ENCODE peak calls at places on chromosomes 4 and X, in six cellular contexts. One of them, this sample, is unnamed.

GRCh38 chrX:56564182-56564885 is 907 bp downstream of the UBQLN2 start:
- DNase-seq in T-helper 2 cell: peak
- DNase-seq in iris pigment epithelial cell: peak
- DNase-seq in amniotic stem cell: no peak
- DNase-seq in activated T-cell treated with anti-CD3 and anti-CD28 coated beads, Interleukin-2, amount 50 U/mL, for 4 hours: no peak
- DNase-seq in NCI-H345: peak
- DNase-seq in this sample: peak

GRCh38 chr4:74873545-74874295 is 59.2 kb upstream of the PARM1 start:
- DNase-seq in T-helper 2 cell: no peak
- DNase-seq in iris pigment epithelial cell: peak
- DNase-seq in amniotic stem cell: no peak
- DNase-seq in activated T-cell treated with anti-CD3 and anti-CD28 coated beads, Interleukin-2, amount 50 U/mL, for 4 hours: no peak
- DNase-seq in NCI-H345: no peak
- DNase-seq in this sample: no peak

GRCh38 chrX:47030339-47030738 is 47.9 kb upstream of the RGN start:
- DNase-seq in T-helper 2 cell: peak
- DNase-seq in iris pigment epithelial cell: peak
- DNase-seq in amniotic stem cell: peak
- DNase-seq in activated T-cell treated with anti-CD3 and anti-CD28 coated beads, Interleukin-2, amount 50 U/mL, for 4 hours: no peak
- DNase-seq in NCI-H345: peak
- DNase-seq in this sample: no peak

GRCh38 chr4:3598695-3599227 is 66.5 kb upstream of the LRPAP1 start:
- DNase-seq in T-helper 2 cell: no peak
- DNase-seq in iris pigment epithelial cell: no peak
- DNase-seq in amniotic stem cell: no peak
- DNase-seq in activated T-cell treated with anti-CD3 and anti-CD28 coated beads, Interleukin-2, amount 50 U/mL, for 4 hours: no peak
- DNase-seq in NCI-H345: no peak
- DNase-seq in this sample: peak

GRCh38 chr4:18981234-18981615 is 959.7 kb upstream of the LCORL start:
- DNase-seq in T-helper 2 cell: no peak
- DNase-seq in iris pigment epithelial cell: no peak
- DNase-seq in amniotic stem cell: no peak
- DNase-seq in activated T-cell treated with anti-CD3 and anti-CD28 coated beads, Interleukin-2, amount 50 U/mL, for 4 hours: no peak
- DNase-seq in NCI-H345: no peak
- DNase-seq in this sample: no peak

GRCh38 chr4:7207791-7208231 is 15.5 kb downstream of the SORCS2 start:
- DNase-seq in T-helper 2 cell: no peak
- DNase-seq in iris pigment epithelial cell: no peak
- DNase-seq in amniotic stem cell: no peak
- DNase-seq in activated T-cell treated with anti-CD3 and anti-CD28 coated beads, Interleukin-2, amount 50 U/mL, for 4 hours: no peak
- DNase-seq in NCI-H345: no peak
- DNase-seq in this sample: peak

GRCh38 chr4:66681962-66682361 is 863.3 kb downstream of the CENPC start:
- DNase-seq in T-helper 2 cell: no peak
- DNase-seq in iris pigment epithelial cell: peak
- DNase-seq in amniotic stem cell: no peak
- DNase-seq in activated T-cell treated with anti-CD3 and anti-CD28 coated beads, Interleukin-2, amount 50 U/mL, for 4 hours: no peak
- DNase-seq in NCI-H345: no peak
- DNase-seq in this sample: no peak

GRCh38 chr4:41203169-41203568 is 11.2 kb downstream of the APBB2 start:
- DNase-seq in T-helper 2 cell: no peak
- DNase-seq in iris pigment epithelial cell: peak
- DNase-seq in amniotic stem cell: peak
- DNase-seq in activated T-cell treated with anti-CD3 and anti-CD28 coated beads, Interleukin-2, amount 50 U/mL, for 4 hours: no peak
- DNase-seq in NCI-H345: no peak
- DNase-seq in this sample: no peak

GRCh38 chr4:181261279-181261678 is 981.9 kb upstream of the TENM3 start:
- DNase-seq in T-helper 2 cell: no peak
- DNase-seq in iris pigment epithelial cell: peak
- DNase-seq in amniotic stem cell: peak
- DNase-seq in activated T-cell treated with anti-CD3 and anti-CD28 coated beads, Interleukin-2, amount 50 U/mL, for 4 hours: no peak
- DNase-seq in NCI-H345: no peak
- DNase-seq in this sample: no peak

GRCh38 chrX:63050225-63050624 is 300.9 kb downstream of the SPIN4 start:
- DNase-seq in T-helper 2 cell: no peak
- DNase-seq in iris pigment epithelial cell: peak
- DNase-seq in amniotic stem cell: no peak
- DNase-seq in activated T-cell treated with anti-CD3 and anti-CD28 coated beads, Interleukin-2, amount 50 U/mL, for 4 hours: no peak
- DNase-seq in NCI-H345: no peak
- DNase-seq in this sample: no peak

GRCh38 chr4:21806991-21807390 is 141.6 kb downstream of the KCNIP4 start:
- DNase-seq in T-helper 2 cell: no peak
- DNase-seq in iris pigment epithelial cell: no peak
- DNase-seq in amniotic stem cell: no peak
- DNase-seq in activated T-cell treated with anti-CD3 and anti-CD28 coated beads, Interleukin-2, amount 50 U/mL, for 4 hours: no peak
- DNase-seq in NCI-H345: no peak
- DNase-seq in this sample: no peak

GRCh38 chr4:172791841-172792240 is 376.8 kb upstream of the GALNT7 start:
- DNase-seq in T-helper 2 cell: no peak
- DNase-seq in iris pigment epithelial cell: no peak
- DNase-seq in amniotic stem cell: no peak
- DNase-seq in activated T-cell treated with anti-CD3 and anti-CD28 coated beads, Interleukin-2, amount 50 U/mL, for 4 hours: no peak
- DNase-seq in NCI-H345: no peak
- DNase-seq in this sample: no peak

GRCh38 chr4:57652765-57653164 is 542.6 kb upstream of the IGFBP7 start:
- DNase-seq in T-helper 2 cell: no peak
- DNase-seq in iris pigment epithelial cell: no peak
- DNase-seq in amniotic stem cell: no peak
- DNase-seq in activated T-cell treated with anti-CD3 and anti-CD28 coated beads, Interleukin-2, amount 50 U/mL, for 4 hours: no peak
- DNase-seq in NCI-H345: no peak
- DNase-seq in this sample: no peak

This sample was measured in kidney.